ENCODE peak calls at places on chromosomes 5 and 9, in ten cellular contexts. C, U, W, M, K, P, I, B, F and X are unnamed samples.

GRCh38 chr5:109250533-109251329 is 159.0 kb downstream of the PJA2 start:
- DNase-seq in C (no peak), U (no peak), W (no peak), M (no peak), K (no peak), P (no peak), I (no peak), B (no peak), F (no peak), X (no peak)

GRCh38 chr5:179953934-179954833 is 46.5 kb upstream of the TBC1D9B start:
- DNase-seq in C (no peak), U (no peak), W (peak), M (no peak), K (no peak), P (no peak), I (no peak), B (peak), F (no peak), X (no peak)

GRCh38 chr9:89813482-89813881 is 208.7 kb downstream of the GADD45G start:
- DNase-seq in C (no peak), U (no peak), W (no peak), M (no peak), K (no peak), P (peak), I (no peak), B (no peak), F (no peak), X (no peak)

GRCh38 chr5:96816430-96816939 is 8.7 kb upstream of the ERAP1 start:
- DNase-seq in C (peak), U (peak), W (no peak), M (no peak), K (no peak), P (no peak), I (no peak), B (no peak), F (no peak), X (no peak)

GRCh38 chr9:17130285-17130684 is 4.6 kb upstream of the CNTLN start:
- DNase-seq in C (no peak), U (no peak), W (no peak), M (no peak), K (no peak), P (no peak), I (no peak), B (no peak), F (no peak), X (no peak)

GRCh38 chr5:137287564-137287963 is 211.6 kb downstream of the SPOCK1 start:
- DNase-seq in C (no peak), U (no peak), W (no peak), M (no peak), K (no peak), P (no peak), I (no peak), B (no peak), F (no peak), X (no peak)

GRCh38 chr9:6739218-6739617 is 18.6 kb upstream of the KDM4C start:
- DNase-seq in C (no peak), U (no peak), W (no peak), M (peak), K (peak), P (no peak), I (no peak), B (no peak), F (no peak), X (peak)

GRCh38 chr9:17322882-17323864 is 188.3 kb downstream of the CNTLN start:
- DNase-seq in C (no peak), U (no peak), W (no peak), M (no peak), K (no peak), P (no peak), I (no peak), B (no peak), F (no peak), X (no peak)

GRCh38 chr9:88791105-88791805 is 200.0 kb upstream of the S1PR3 start:
- DNase-seq in C (no peak), U (no peak), W (peak), M (peak), K (no peak), P (no peak), I (no peak), B (peak), F (no peak), X (no peak)

GRCh38 chr9:136330406-136330990 is 3.2 kb downstream of the GPSM1 start:
- DNase-seq in C (no peak), U (no peak), W (no peak), M (no peak), K (no peak), P (no peak), I (no peak), B (no peak), F (no peak), X (no peak)

GRCh38 chr9:115369322-115369957 is 251.5 kb upstream of the TNC start:
- DNase-seq in C (no peak), U (no peak), W (peak), M (peak), K (peak), P (no peak), I (peak), B (peak), F (peak), X (no peak)

GRCh38 chr5:177389368-177390169 is 5.3 kb downstream of the SLC34A1 start:
- DNase-seq in C (no peak), U (peak), W (peak), M (peak), K (peak), P (peak), I (no peak), B (peak), F (no peak), X (peak)

GRCh38 chr5:125372694-125373621 is 626.5 kb upstream of the ZNF608 start:
- DNase-seq in C (no peak), U (no peak), W (peak), M (peak), K (peak), P (no peak), I (peak), B (peak), F (peak), X (no peak)

GRCh38 chr9:18668944-18669343 is 195.0 kb downstream of the ADAMTSL1 start:
- DNase-seq in C (no peak), U (no peak), W (no peak), M (no peak), K (no peak), P (no peak), I (no peak), B (no peak), F (peak), X (no peak)

GRCh38 chr5:132877938-132878337 is 4.5 kb downstream of the LEAP2 start:
- DNase-seq in C (no peak), U (no peak), W (no peak), M (no peak), K (peak), P (no peak), I (peak), B (no peak), F (no peak), X (peak)

GRCh38 chr5:111134080-111134479 is 41.9 kb downstream of the WDR36 start:
- DNase-seq in C (no peak), U (no peak), W (peak), M (peak), K (no peak), P (no peak), I (no peak), B (peak), F (no peak), X (no peak)

GRCh38 chr9:85228111-85228855 is 513.5 kb downstream of the AGTPBP1 start:
- DNase-seq in C (no peak), U (no peak), W (no peak), M (no peak), K (no peak), P (no peak), I (no peak), B (no peak), F (no peak), X (no peak)

GRCh38 chr9:90393355-90394152 is 249.1 kb downstream of the DIRAS2 start:
- DNase-seq in C (no peak), U (no peak), W (no peak), M (no peak), K (peak), P (no peak), I (no peak), B (no peak), F (no peak), X (peak)

GRCh38 chr5:58012801-58013315 is 447.0 kb downstream of the PLK2 start:
- DNase-seq in C (no peak), U (no peak), W (no peak), M (no peak), K (peak), P (no peak), I (no peak), B (no peak), F (no peak), X (no peak)

GRCh38 chr5:96257904-96258303 is 175.1 kb downstream of the PCSK1 start:
- DNase-seq in C (no peak), U (no peak), W (no peak), M (no peak), K (no peak), P (no peak), I (no peak), B (no peak), F (no peak), X (no peak)

GRCh38 chr9:133269537-133270357 is 5.3 kb downstream of the ABO start:
- DNase-seq in C (no peak), U (no peak), W (no peak), M (no peak), K (no peak), P (no peak), I (no peak), B (no peak), F (no peak), X (no peak)

GRCh38 chr9:91840469-91840868 is 109.6 kb downstream of the ROR2 start:
- DNase-seq in C (no peak), U (no peak), W (no peak), M (no peak), K (no peak), P (no peak), I (no peak), B (no peak), F (no peak), X (no peak)